ENCODE peak calls at places on chromosomes 2 and 18, in nine cellular contexts. One of them, this sample, is unnamed.

GRCh38 chr18:50231621-50232020 is 34.7 kb downstream of the CFAP53 start:
- DNase-seq in A673: no peak
- DNase-seq in cardiac muscle cell: no peak
- DNase-seq in ovary: no peak
- DNase-seq in body of pancreas: no peak
- DNase-seq in fibroblast of lung: no peak
- DNase-seq in OCI-LY7: no peak
- DNase-seq in endothelial cell of umbilical vein: no peak
- DNase-seq in endodermal cell: peak
- DNase-seq in this sample: peak

GRCh38 chr2:234816491-234816890 is 135.3 kb upstream of the SH3BP4 start:
- DNase-seq in A673: no peak
- DNase-seq in cardiac muscle cell: no peak
- DNase-seq in ovary: no peak
- DNase-seq in body of pancreas: no peak
- DNase-seq in fibroblast of lung: no peak
- DNase-seq in OCI-LY7: no peak
- DNase-seq in endothelial cell of umbilical vein: no peak
- DNase-seq in endodermal cell: no peak
- DNase-seq in this sample: no peak

GRCh38 chr2:75801234-75801982 is 90.7 kb upstream of the GCFC2 start:
- DNase-seq in A673: peak
- DNase-seq in cardiac muscle cell: no peak
- DNase-seq in ovary: no peak
- DNase-seq in body of pancreas: no peak
- DNase-seq in fibroblast of lung: no peak
- DNase-seq in OCI-LY7: no peak
- DNase-seq in endothelial cell of umbilical vein: no peak
- DNase-seq in endodermal cell: no peak
- DNase-seq in this sample: no peak

GRCh38 chr2:240210198-240210965 is 69.9 kb upstream of the OTOS start:
- DNase-seq in A673: no peak
- DNase-seq in cardiac muscle cell: no peak
- DNase-seq in ovary: no peak
- DNase-seq in body of pancreas: no peak
- DNase-seq in fibroblast of lung: no peak
- DNase-seq in OCI-LY7: no peak
- DNase-seq in endothelial cell of umbilical vein: no peak
- DNase-seq in endodermal cell: no peak
- DNase-seq in this sample: no peak

GRCh38 chr2:223494987-223495386 is 107.2 kb downstream of the SCG2 start:
- DNase-seq in A673: no peak
- DNase-seq in cardiac muscle cell: no peak
- DNase-seq in ovary: no peak
- DNase-seq in body of pancreas: no peak
- DNase-seq in fibroblast of lung: peak
- DNase-seq in OCI-LY7: no peak
- DNase-seq in endothelial cell of umbilical vein: no peak
- DNase-seq in endodermal cell: no peak
- DNase-seq in this sample: no peak

GRCh38 chr2:128268611-128269357 is 49.9 kb downstream of the HS6ST1 start:
- DNase-seq in A673: no peak
- DNase-seq in cardiac muscle cell: no peak
- DNase-seq in ovary: no peak
- DNase-seq in body of pancreas: no peak
- DNase-seq in fibroblast of lung: no peak
- DNase-seq in OCI-LY7: no peak
- DNase-seq in endothelial cell of umbilical vein: no peak
- DNase-seq in endodermal cell: peak
- DNase-seq in this sample: no peak

GRCh38 chr2:158806941-158807340 is 11.8 kb downstream of the DAPL1 start:
- DNase-seq in A673: no peak
- DNase-seq in cardiac muscle cell: no peak
- DNase-seq in ovary: no peak
- DNase-seq in body of pancreas: no peak
- DNase-seq in fibroblast of lung: peak
- DNase-seq in OCI-LY7: no peak
- DNase-seq in endothelial cell of umbilical vein: no peak
- DNase-seq in endodermal cell: no peak
- DNase-seq in this sample: no peak

GRCh38 chr2:60400462-60400861 is 153.0 kb downstream of the BCL11A start:
- DNase-seq in A673: no peak
- DNase-seq in cardiac muscle cell: no peak
- DNase-seq in ovary: no peak
- DNase-seq in body of pancreas: no peak
- DNase-seq in fibroblast of lung: no peak
- DNase-seq in OCI-LY7: no peak
- DNase-seq in endothelial cell of umbilical vein: no peak
- DNase-seq in endodermal cell: no peak
- DNase-seq in this sample: no peak

GRCh38 chr18:79883461-79884295 is 67.8 kb downstream of the SLC66A2 start:
- DNase-seq in A673: no peak
- DNase-seq in cardiac muscle cell: no peak
- DNase-seq in ovary: no peak
- DNase-seq in body of pancreas: peak
- DNase-seq in fibroblast of lung: no peak
- DNase-seq in OCI-LY7: no peak
- DNase-seq in endothelial cell of umbilical vein: no peak
- DNase-seq in endodermal cell: peak
- DNase-seq in this sample: no peak

GRCh38 chr2:169462896-169463695 is 16.2 kb upstream of the BBS5 start:
- DNase-seq in A673: no peak
- DNase-seq in cardiac muscle cell: peak
- DNase-seq in ovary: no peak
- DNase-seq in body of pancreas: no peak
- DNase-seq in fibroblast of lung: peak
- DNase-seq in OCI-LY7: no peak
- DNase-seq in endothelial cell of umbilical vein: peak
- DNase-seq in endodermal cell: no peak
- DNase-seq in this sample: no peak

GRCh38 chr2:53859354-53860159 is at the start of gene GPR75:
- DNase-seq in A673: no peak
- DNase-seq in cardiac muscle cell: peak
- DNase-seq in ovary: peak
- DNase-seq in body of pancreas: peak
- DNase-seq in fibroblast of lung: peak
- DNase-seq in OCI-LY7: no peak
- DNase-seq in endothelial cell of umbilical vein: no peak
- DNase-seq in endodermal cell: peak
- DNase-seq in this sample: no peak

GRCh38 chr2:241774419-241775222 is 2.0 kb upstream of the GAL3ST2 start:
- DNase-seq in A673: peak
- DNase-seq in cardiac muscle cell: peak
- DNase-seq in ovary: no peak
- DNase-seq in body of pancreas: no peak
- DNase-seq in fibroblast of lung: peak
- DNase-seq in OCI-LY7: no peak
- DNase-seq in endothelial cell of umbilical vein: no peak
- DNase-seq in endodermal cell: peak
- DNase-seq in this sample: no peak

GRCh38 chr2:191222952-191223351 is 22.3 kb upstream of the MYO1B start:
- DNase-seq in A673: no peak
- DNase-seq in cardiac muscle cell: peak
- DNase-seq in ovary: no peak
- DNase-seq in body of pancreas: no peak
- DNase-seq in fibroblast of lung: no peak
- DNase-seq in OCI-LY7: no peak
- DNase-seq in endothelial cell of umbilical vein: no peak
- DNase-seq in endodermal cell: no peak
- DNase-seq in this sample: no peak

GRCh38 chr2:25274868-25275574 is 66.7 kb downstream of the DNMT3A start:
- DNase-seq in A673: no peak
- DNase-seq in cardiac muscle cell: peak
- DNase-seq in ovary: peak
- DNase-seq in body of pancreas: peak
- DNase-seq in fibroblast of lung: peak
- DNase-seq in OCI-LY7: no peak
- DNase-seq in endothelial cell of umbilical vein: no peak
- DNase-seq in endodermal cell: no peak
- DNase-seq in this sample: no peak

GRCh38 chr18:77055429-77056310 is 76.9 kb downstream of the MBP start:
- DNase-seq in A673: no peak
- DNase-seq in cardiac muscle cell: no peak
- DNase-seq in ovary: no peak
- DNase-seq in body of pancreas: no peak
- DNase-seq in fibroblast of lung: no peak
- DNase-seq in OCI-LY7: peak
- DNase-seq in endothelial cell of umbilical vein: no peak
- DNase-seq in endodermal cell: no peak
- DNase-seq in this sample: no peak

GRCh38 chr2:53366570-53366969 is 401.0 kb upstream of the CHAC2 start:
- DNase-seq in A673: no peak
- DNase-seq in cardiac muscle cell: no peak
- DNase-seq in ovary: no peak
- DNase-seq in body of pancreas: no peak
- DNase-seq in fibroblast of lung: no peak
- DNase-seq in OCI-LY7: no peak
- DNase-seq in endothelial cell of umbilical vein: no peak
- DNase-seq in endodermal cell: no peak
- DNase-seq in this sample: no peak

GRCh38 chr18:68991281-68991680 is 193.4 kb downstream of the CCDC102B start:
- DNase-seq in A673: peak
- DNase-seq in cardiac muscle cell: peak
- DNase-seq in ovary: no peak
- DNase-seq in body of pancreas: no peak
- DNase-seq in fibroblast of lung: peak
- DNase-seq in OCI-LY7: no peak
- DNase-seq in endothelial cell of umbilical vein: no peak
- DNase-seq in endodermal cell: no peak
- DNase-seq in this sample: no peak

GRCh38 chr2:26982102-26982742 is 11.8 kb downstream of the MAPRE3 start:
- DNase-seq in A673: no peak
- DNase-seq in cardiac muscle cell: peak
- DNase-seq in ovary: peak
- DNase-seq in body of pancreas: peak
- DNase-seq in fibroblast of lung: peak
- DNase-seq in OCI-LY7: peak
- DNase-seq in endothelial cell of umbilical vein: peak
- DNase-seq in endodermal cell: peak
- DNase-seq in this sample: no peak

GRCh38 chr2:218732761-218733158 is 22.1 kb downstream of the TTLL4 start:
- DNase-seq in A673: no peak
- DNase-seq in cardiac muscle cell: peak
- DNase-seq in ovary: no peak
- DNase-seq in body of pancreas: no peak
- DNase-seq in fibroblast of lung: peak
- DNase-seq in OCI-LY7: no peak
- DNase-seq in endothelial cell of umbilical vein: no peak
- DNase-seq in endodermal cell: no peak
- DNase-seq in this sample: peak

GRCh38 chr2:218732052-218732760 is 21.6 kb downstream of the TTLL4 start:
- DNase-seq in A673: no peak
- DNase-seq in cardiac muscle cell: no peak
- DNase-seq in ovary: no peak
- DNase-seq in body of pancreas: no peak
- DNase-seq in fibroblast of lung: no peak
- DNase-seq in OCI-LY7: no peak
- DNase-seq in endothelial cell of umbilical vein: no peak
- DNase-seq in endodermal cell: no peak
- DNase-seq in this sample: no peak

GRCh38 chr2:218736535-218736934 is 25.9 kb downstream of the TTLL4 start:
- DNase-seq in A673: no peak
- DNase-seq in cardiac muscle cell: no peak
- DNase-seq in ovary: no peak
- DNase-seq in body of pancreas: no peak
- DNase-seq in fibroblast of lung: no peak
- DNase-seq in OCI-LY7: no peak
- DNase-seq in endothelial cell of umbilical vein: no peak
- DNase-seq in endodermal cell: no peak
- DNase-seq in this sample: no peak

GRCh38 chr2:218733615-218734021 is 23.0 kb downstream of the TTLL4 start:
- DNase-seq in A673: no peak
- DNase-seq in cardiac muscle cell: peak
- DNase-seq in ovary: no peak
- DNase-seq in body of pancreas: peak
- DNase-seq in fibroblast of lung: peak
- DNase-seq in OCI-LY7: no peak
- DNase-seq in endothelial cell of umbilical vein: no peak
- DNase-seq in endodermal cell: no peak
- DNase-seq in this sample: peak

GRCh38 chr2:218734190-218734975 is 23.7 kb downstream of the TTLL4 start:
- DNase-seq in A673: no peak
- DNase-seq in cardiac muscle cell: no peak
- DNase-seq in ovary: no peak
- DNase-seq in body of pancreas: no peak
- DNase-seq in fibroblast of lung: no peak
- DNase-seq in OCI-LY7: no peak
- DNase-seq in endothelial cell of umbilical vein: no peak
- DNase-seq in endodermal cell: no peak
- DNase-seq in this sample: no peak
- H3K27ac ChIP-seq in A673: peak
- H3K27ac ChIP-seq in cardiac muscle cell: no peak
- H3K27ac ChIP-seq in ovary: no peak
- H3K27ac ChIP-seq in body of pancreas: no peak
- H3K27ac ChIP-seq in fibroblast of lung: peak
- H3K27ac ChIP-seq in OCI-LY7: no peak
- H3K27ac ChIP-seq in endothelial cell of umbilical vein: no peak
- H3K27ac ChIP-seq in endodermal cell: no peak
- H3K27ac ChIP-seq in this sample: peak

GRCh38 chr18:48943333-48943732 is 7.4 kb downstream of the SMAD7 start:
- DNase-seq in A673: no peak
- DNase-seq in cardiac muscle cell: no peak
- DNase-seq in ovary: no peak
- DNase-seq in body of pancreas: no peak
- DNase-seq in fibroblast of lung: no peak
- DNase-seq in OCI-LY7: no peak
- DNase-seq in endothelial cell of umbilical vein: no peak
- DNase-seq in endodermal cell: no peak
- DNase-seq in this sample: no peak
- H3K27ac ChIP-seq in A673: peak
- H3K27ac ChIP-seq in cardiac muscle cell: peak
- H3K27ac ChIP-seq in ovary: peak
- H3K27ac ChIP-seq in body of pancreas: peak
- H3K27ac ChIP-seq in fibroblast of lung: peak
- H3K27ac ChIP-seq in OCI-LY7: no peak
- H3K27ac ChIP-seq in endothelial cell of umbilical vein: no peak
- H3K27ac ChIP-seq in endodermal cell: no peak
- H3K27ac ChIP-seq in this sample: peak

GRCh38 chr18:23583071-23583865 is 3.0 kb downstream of the NPC1 start:
- DNase-seq in A673: no peak
- DNase-seq in cardiac muscle cell: no peak
- DNase-seq in ovary: no peak
- DNase-seq in body of pancreas: no peak
- DNase-seq in fibroblast of lung: no peak
- DNase-seq in OCI-LY7: no peak
- DNase-seq in endothelial cell of umbilical vein: no peak
- DNase-seq in endodermal cell: no peak
- DNase-seq in this sample: no peak
- H3K27ac ChIP-seq in A673: no peak
- H3K27ac ChIP-seq in cardiac muscle cell: no peak
- H3K27ac ChIP-seq in ovary: no peak
- H3K27ac ChIP-seq in body of pancreas: no peak
- H3K27ac ChIP-seq in fibroblast of lung: no peak
- H3K27ac ChIP-seq in OCI-LY7: no peak
- H3K27ac ChIP-seq in endothelial cell of umbilical vein: no peak
- H3K27ac ChIP-seq in endodermal cell: peak
- H3K27ac ChIP-seq in this sample: no peak

DNA sequence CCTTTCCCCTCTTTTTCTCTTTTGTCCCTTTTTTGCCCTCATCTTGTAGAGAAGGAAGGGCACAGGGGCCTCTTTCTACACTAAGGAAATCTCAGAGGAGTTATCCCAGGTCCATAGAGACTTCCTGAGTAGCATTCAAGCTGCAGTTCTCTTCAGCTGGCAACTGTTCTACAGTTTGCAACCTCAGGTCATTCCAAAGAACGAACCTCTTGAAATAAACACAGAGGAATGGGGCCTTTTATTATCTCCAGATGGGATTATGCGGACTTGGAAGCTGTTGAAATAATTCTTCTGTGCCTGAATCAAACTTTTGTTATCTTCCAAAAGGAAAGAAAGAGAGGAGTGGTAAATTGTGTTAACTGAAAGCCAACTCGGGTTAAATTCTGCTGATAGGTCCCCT is 31.0 kb upstream of the NFE2L2 start:
- DNase-seq in A673: peak
- DNase-seq in cardiac muscle cell: peak
- DNase-seq in ovary: no peak
- DNase-seq in body of pancreas: no peak
- DNase-seq in fibroblast of lung: peak
- DNase-seq in OCI-LY7: no peak
- DNase-seq in endothelial cell of umbilical vein: peak
- DNase-seq in endodermal cell: no peak
- DNase-seq in this sample: no peak
- H3K27ac ChIP-seq in A673: no peak
- H3K27ac ChIP-seq in cardiac muscle cell: peak
- H3K27ac ChIP-seq in ovary: peak
- H3K27ac ChIP-seq in body of pancreas: no peak
- H3K27ac ChIP-seq in fibroblast of lung: peak
- H3K27ac ChIP-seq in OCI-LY7: no peak
- H3K27ac ChIP-seq in endothelial cell of umbilical vein: no peak
- H3K27ac ChIP-seq in endodermal cell: no peak
- H3K27ac ChIP-seq in this sample: no peak